ENCODE peak calls at places on chromosomes 6 and 20, in four cellular contexts. S is RWPE1; Y is CD8-positive, alpha-beta memory T cell; N is tibial artery. E is an unnamed sample.

GRCh38 chr6:100726741-100727140 is 154.4 kb downstream of the ASCC3 start:
- DNase-seq in S (no peak), Y (no peak), N (no peak), E (no peak)

GRCh38 chr6:155259202-155259601 is 4.6 kb upstream of the CLDN20 start:
- DNase-seq in S (no peak), Y (no peak), N (no peak), E (no peak)

GRCh38 chr20:35757098-35757705 is 14.6 kb upstream of the PHF20 start:
- DNase-seq in S (no peak), Y (no peak), N (no peak), E (no peak)

GRCh38 chr6:17101422-17102257 is at the start of gene STMND1:
- DNase-seq in S (peak), Y (no peak), N (no peak), E (peak)

GRCh38 chr6:152701081-152701862 is 3.6 kb downstream of the MYCT1 start:
- DNase-seq in S (no peak), Y (no peak), N (no peak), E (no peak)

GRCh38 chr20:62768815-62769287 is 27.4 kb upstream of the MRGBP start:
- DNase-seq in S (peak), Y (no peak), N (no peak), E (no peak)

GRCh38 chr6:4380881-4381281 is 245.5 kb upstream of the ECI2 start:
- DNase-seq in S (no peak), Y (no peak), N (no peak), E (no peak)

GRCh38 chr6:13831623-13832022 is 17.3 kb upstream of the MCUR1 start:
- DNase-seq in S (no peak), Y (no peak), N (no peak), E (no peak)

GRCh38 chr20:61333484-61334108 is 81.5 kb downstream of the CDH4 start:
- DNase-seq in S (no peak), Y (no peak), N (no peak), E (no peak)

GRCh38 chr6:26284537-26285142 is 80.4 kb upstream of the BTN3A2 start:
- DNase-seq in S (no peak), Y (peak), N (peak), E (peak)

GRCh38 chr6:1878330-1878729 is 268.6 kb downstream of the FOXC1 start:
- DNase-seq in S (no peak), Y (no peak), N (no peak), E (no peak)

GRCh38 chr20:10596726-10597125 is 77.1 kb downstream of the JAG1 start:
- DNase-seq in S (peak), Y (no peak), N (no peak), E (no peak)

GRCh38 chr20:13953227-13953626 is 37.2 kb downstream of the SEL1L2 start:
- DNase-seq in S (no peak), Y (no peak), N (no peak), E (no peak)

GRCh38 chr20:60751826-60752225 is 500.2 kb upstream of the CDH4 start:
- DNase-seq in S (no peak), Y (no peak), N (no peak), E (no peak)

GRCh38 chr6:1388927-1389790 is at the start of gene FOXF2:
- DNase-seq in S (no peak), Y (no peak), N (no peak), E (no peak)

GRCh38 chr6:168162366-168162765 is 83.4 kb upstream of the FRMD1 start:
- DNase-seq in S (no peak), Y (no peak), N (no peak), E (no peak)

GRCh38 chr6:8074213-8074612 is 10.0 kb upstream of the BLOC1S5 start:
- DNase-seq in S (no peak), Y (no peak), N (no peak), E (no peak)

GRCh38 chr6:125101656-125102055 is 51.9 kb upstream of the TPD52L1 start:
- DNase-seq in S (no peak), Y (no peak), N (no peak), E (no peak)
- H3K27ac ChIP-seq in S (no peak), Y (no peak), N (peak), E (no peak)

DNA sequence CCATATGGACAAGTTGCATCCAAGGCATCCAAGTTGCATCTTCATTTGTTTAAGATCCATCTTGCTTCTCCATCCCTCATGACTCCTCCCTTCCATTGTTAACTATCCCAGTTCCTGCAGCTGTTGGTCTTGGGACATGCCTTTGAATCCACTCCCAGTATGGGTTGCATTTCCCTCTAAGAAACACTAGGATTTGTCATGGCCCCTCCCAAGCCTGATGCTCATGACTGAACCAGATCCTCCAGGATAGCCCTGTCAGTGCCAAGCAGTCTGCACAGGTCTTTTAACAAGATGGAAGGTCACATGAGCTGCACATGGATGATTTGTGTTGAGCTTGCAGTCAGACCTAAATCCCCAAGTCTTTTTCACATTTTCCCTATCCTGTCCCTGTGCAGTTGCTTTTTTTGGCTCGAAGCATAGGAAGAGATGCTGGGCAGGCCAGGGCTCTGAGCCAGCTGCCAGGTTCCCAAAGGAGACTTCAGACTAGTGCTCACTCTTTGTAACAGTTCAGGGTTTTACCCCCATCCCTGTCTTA is 4.2 kb downstream of the PPP2R5D start:
- DNase-seq in S (no peak), Y (no peak), N (no peak), E (no peak)
- H3K27ac ChIP-seq in S (peak), Y (no peak), N (no peak), E (no peak)

GRCh38 chr6:160400426-160400825 is 52.2 kb downstream of the SLC22A3 start:
- DNase-seq in S (no peak), Y (no peak), N (no peak), E (no peak)
- H3K27ac ChIP-seq in S (no peak), Y (no peak), N (peak), E (no peak)

DNA sequence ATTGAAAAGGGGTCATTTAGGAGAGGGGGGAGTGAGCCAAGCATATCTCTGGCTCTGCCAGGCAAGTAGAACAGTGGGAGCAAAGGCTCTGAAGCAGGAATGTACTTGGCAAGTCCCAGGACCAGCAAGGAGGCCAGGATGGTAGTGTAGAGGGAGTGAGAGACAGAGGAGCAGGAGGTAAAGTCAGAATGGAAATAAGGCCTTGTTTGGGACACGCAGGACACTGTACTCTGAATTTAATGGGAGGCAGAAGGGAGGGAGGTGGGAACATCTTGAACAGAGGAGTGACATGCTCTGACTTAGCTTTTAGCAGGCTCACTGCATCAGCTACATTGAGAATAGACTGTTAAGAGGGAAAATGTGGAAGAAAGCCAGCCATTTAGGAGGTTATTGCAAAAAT is 37.0 kb upstream of the ENPP1 start:
- DNase-seq in S (no peak), Y (no peak), N (no peak), E (no peak)
- H3K27ac ChIP-seq in S (no peak), Y (no peak), N (peak), E (no peak)

DNA sequence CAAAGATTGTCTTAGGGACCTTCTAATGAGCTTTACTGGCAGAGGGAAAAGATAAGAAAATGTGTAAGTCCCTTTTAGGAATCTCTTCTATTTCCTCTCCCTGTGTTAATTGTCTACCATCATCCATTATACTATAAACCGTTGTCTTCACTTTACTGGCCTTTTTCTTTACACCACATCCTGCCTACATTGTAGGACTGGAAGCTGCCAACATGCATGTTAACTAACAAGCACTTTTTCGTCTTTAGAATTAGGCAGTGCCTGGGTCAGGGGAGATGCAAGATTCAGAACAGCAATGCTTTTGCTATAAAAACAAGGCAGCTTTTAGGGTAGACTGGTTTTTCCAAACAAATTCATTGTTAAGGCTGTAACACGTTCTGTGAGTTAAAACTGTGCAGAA is 11.0 kb upstream of the PKIG start:
- DNase-seq in S (no peak), Y (no peak), N (no peak), E (no peak)
- H3K27ac ChIP-seq in S (no peak), Y (no peak), N (peak), E (no peak)

DNA sequence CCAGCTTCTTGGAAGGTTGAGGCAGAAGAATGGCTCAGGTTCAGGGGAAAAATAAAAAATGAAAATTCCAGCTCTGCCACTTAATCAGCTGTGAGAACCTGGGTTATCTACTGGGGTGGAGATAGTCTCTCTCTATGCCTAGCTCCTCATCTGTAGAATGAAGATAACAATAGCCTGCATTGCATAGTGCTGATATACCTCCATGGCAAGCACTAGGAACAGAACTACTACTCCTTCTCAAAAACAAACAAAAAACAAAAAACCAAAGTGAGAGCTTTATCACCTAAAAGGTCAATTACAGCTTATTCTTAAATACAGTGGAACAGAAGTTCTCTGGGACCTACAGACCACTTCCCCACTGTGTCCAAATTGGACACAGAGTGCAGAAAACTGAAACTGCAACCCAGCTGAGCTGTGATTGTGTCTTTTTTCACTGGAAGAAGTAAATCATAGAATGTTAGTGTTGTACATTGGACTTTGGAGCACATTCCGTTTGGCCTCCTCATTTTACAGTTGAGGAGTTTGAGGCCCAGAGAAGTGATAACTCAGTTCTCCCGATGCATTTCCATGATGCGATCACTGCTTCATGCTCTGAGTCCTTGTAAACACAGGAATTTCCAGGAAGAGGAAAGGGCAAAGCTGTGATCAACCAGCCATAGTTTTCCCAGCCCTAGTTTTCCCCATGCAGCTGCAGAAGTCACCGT is 23.3 kb downstream of the MTFR2 start:
- DNase-seq in S (no peak), Y (no peak), N (no peak), E (no peak)
- H3K27ac ChIP-seq in S (no peak), Y (peak), N (no peak), E (no peak)

GRCh38 chr6:167093406-167093921 is 29.4 kb upstream of the CCR6 start:
- DNase-seq in S (no peak), Y (no peak), N (no peak), E (no peak)

GRCh38 chr6:167094820-167095637 is 27.9 kb upstream of the CCR6 start:
- DNase-seq in S (no peak), Y (peak), N (no peak), E (no peak)

GRCh38 chr6:167092672-167093339 is 30.1 kb upstream of the CCR6 start:
- DNase-seq in S (no peak), Y (no peak), N (no peak), E (no peak)

GRCh38 chr6:167094436-167094819 is 28.5 kb upstream of the CCR6 start:
- DNase-seq in S (no peak), Y (no peak), N (no peak), E (no peak)

DNA sequence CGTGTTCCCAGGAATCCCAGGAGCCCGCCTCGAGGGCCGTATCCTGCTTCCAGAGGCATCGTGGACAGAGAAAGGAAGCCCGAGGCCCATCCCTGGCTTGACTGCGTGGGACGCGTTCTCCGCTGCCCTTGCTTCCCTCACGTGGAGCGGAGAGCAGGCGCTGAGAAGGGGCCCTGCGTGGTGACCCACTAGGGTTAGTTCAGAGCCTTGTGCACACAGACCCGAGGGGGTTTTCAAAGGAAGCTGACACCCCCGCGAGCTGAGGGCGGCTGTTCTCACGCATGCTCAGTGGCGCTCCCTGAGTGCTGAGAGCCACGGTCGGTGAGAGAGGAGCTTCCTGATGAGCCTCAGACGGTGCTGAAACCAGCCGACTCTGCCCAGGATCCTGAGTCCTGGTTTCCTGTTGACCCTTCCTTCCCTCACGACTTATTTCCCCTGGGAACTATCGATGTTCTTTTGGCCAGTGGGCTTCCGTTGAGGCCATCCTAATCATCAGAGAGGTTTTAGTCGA is 28.9 kb upstream of the CCR6 start:
- DNase-seq in S (no peak), Y (peak), N (no peak), E (no peak)
- H3K27ac ChIP-seq in S (no peak), Y (peak), N (no peak), E (no peak)

GRCh38 chr6:128882991-128883571 is at the start of gene LAMA2:
- DNase-seq in S (no peak), Y (no peak), N (peak), E (peak)

GRCh38 chr6:128885381-128885780 is 2.4 kb downstream of the LAMA2 start:
- DNase-seq in S (no peak), Y (no peak), N (no peak), E (no peak)

DNA sequence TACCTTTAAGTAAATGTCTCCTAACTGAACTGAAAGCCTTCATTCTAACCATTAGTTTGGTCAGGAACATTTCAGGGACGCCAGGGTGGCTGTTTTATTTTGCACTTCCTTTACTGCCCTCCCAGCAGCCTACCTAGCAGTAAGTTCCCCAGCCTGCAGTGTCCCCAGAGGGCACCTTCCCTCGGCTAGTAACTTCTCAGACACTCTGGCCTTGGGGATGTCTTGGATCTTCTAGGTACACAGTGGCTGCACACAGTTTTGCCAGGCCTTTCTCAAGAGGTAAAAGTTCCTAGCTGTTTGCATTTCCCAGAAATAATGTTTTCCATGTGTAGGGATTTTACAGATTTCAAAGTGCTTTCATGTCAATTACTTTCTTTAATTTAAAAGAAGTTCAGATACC is 378 bp upstream of the LAMA2 start:
- DNase-seq in S (no peak), Y (no peak), N (no peak), E (no peak)
- H3K27ac ChIP-seq in S (no peak), Y (no peak), N (peak), E (peak)